ENCODE peak calls at places on chromosomes 13 and 19, in nine cellular contexts. One of them, this sample, is unnamed.

GRCh38 chr19:51743405-51743804 is 8.3 kb downstream of the FPR1 start:
- DNase-seq in RWPE1: no peak
- DNase-seq in adrenal gland: no peak
- DNase-seq in CD4-positive, alpha-beta memory T cell: no peak
- DNase-seq in dorsolateral prefrontal cortex: no peak
- DNase-seq in CD4-positive, alpha-beta T cell: no peak
- DNase-seq in esophagus squamous epithelium: no peak
- DNase-seq in mammary epithelial cell: no peak
- DNase-seq in small intestine: no peak
- DNase-seq in this sample: no peak

GRCh38 chr13:107124129-107124718 is 556.3 kb upstream of the ARGLU1 start:
- DNase-seq in RWPE1: peak
- DNase-seq in adrenal gland: no peak
- DNase-seq in CD4-positive, alpha-beta memory T cell: no peak
- DNase-seq in dorsolateral prefrontal cortex: no peak
- DNase-seq in CD4-positive, alpha-beta T cell: no peak
- DNase-seq in esophagus squamous epithelium: no peak
- DNase-seq in mammary epithelial cell: no peak
- DNase-seq in small intestine: peak
- DNase-seq in this sample: no peak

GRCh38 chr19:47436712-47437401 is 17.5 kb upstream of the MEIS3 start:
- DNase-seq in RWPE1: peak
- DNase-seq in adrenal gland: peak
- DNase-seq in CD4-positive, alpha-beta memory T cell: peak
- DNase-seq in dorsolateral prefrontal cortex: peak
- DNase-seq in CD4-positive, alpha-beta T cell: peak
- DNase-seq in esophagus squamous epithelium: no peak
- DNase-seq in mammary epithelial cell: peak
- DNase-seq in small intestine: peak
- DNase-seq in this sample: peak

GRCh38 chr19:50329146-50329925 is at the start of gene KCNC3:
- DNase-seq in RWPE1: peak
- DNase-seq in adrenal gland: peak
- DNase-seq in CD4-positive, alpha-beta memory T cell: peak
- DNase-seq in dorsolateral prefrontal cortex: peak
- DNase-seq in CD4-positive, alpha-beta T cell: peak
- DNase-seq in esophagus squamous epithelium: peak
- DNase-seq in mammary epithelial cell: peak
- DNase-seq in small intestine: peak
- DNase-seq in this sample: peak

GRCh38 chr19:19662866-19663291 is 597 bp downstream of the ATP13A1 start:
- DNase-seq in RWPE1: no peak
- DNase-seq in adrenal gland: peak
- DNase-seq in CD4-positive, alpha-beta memory T cell: no peak
- DNase-seq in dorsolateral prefrontal cortex: no peak
- DNase-seq in CD4-positive, alpha-beta T cell: no peak
- DNase-seq in esophagus squamous epithelium: no peak
- DNase-seq in mammary epithelial cell: no peak
- DNase-seq in small intestine: peak
- DNase-seq in this sample: no peak

GRCh38 chr13:33235078-33235477 is 50.5 kb downstream of the STARD13 start:
- DNase-seq in RWPE1: no peak
- DNase-seq in adrenal gland: no peak
- DNase-seq in CD4-positive, alpha-beta memory T cell: no peak
- DNase-seq in dorsolateral prefrontal cortex: no peak
- DNase-seq in CD4-positive, alpha-beta T cell: no peak
- DNase-seq in esophagus squamous epithelium: no peak
- DNase-seq in mammary epithelial cell: no peak
- DNase-seq in small intestine: no peak
- DNase-seq in this sample: no peak

GRCh38 chr19:44684892-44685847 is 13.8 kb upstream of the CEACAM16 start:
- DNase-seq in RWPE1: peak
- DNase-seq in adrenal gland: peak
- DNase-seq in CD4-positive, alpha-beta memory T cell: no peak
- DNase-seq in dorsolateral prefrontal cortex: no peak
- DNase-seq in CD4-positive, alpha-beta T cell: no peak
- DNase-seq in esophagus squamous epithelium: no peak
- DNase-seq in mammary epithelial cell: peak
- DNase-seq in small intestine: peak
- DNase-seq in this sample: no peak

GRCh38 chr19:372306-372890 is 27.8 kb upstream of the MIER2 start:
- DNase-seq in RWPE1: no peak
- DNase-seq in adrenal gland: no peak
- DNase-seq in CD4-positive, alpha-beta memory T cell: no peak
- DNase-seq in dorsolateral prefrontal cortex: peak
- DNase-seq in CD4-positive, alpha-beta T cell: no peak
- DNase-seq in esophagus squamous epithelium: no peak
- DNase-seq in mammary epithelial cell: no peak
- DNase-seq in small intestine: no peak
- DNase-seq in this sample: peak

GRCh38 chr13:21039097-21039800 is 22.1 kb downstream of the LATS2 start:
- DNase-seq in RWPE1: no peak
- DNase-seq in adrenal gland: no peak
- DNase-seq in CD4-positive, alpha-beta memory T cell: no peak
- DNase-seq in dorsolateral prefrontal cortex: no peak
- DNase-seq in CD4-positive, alpha-beta T cell: no peak
- DNase-seq in esophagus squamous epithelium: no peak
- DNase-seq in mammary epithelial cell: no peak
- DNase-seq in small intestine: no peak
- DNase-seq in this sample: no peak

DNA sequence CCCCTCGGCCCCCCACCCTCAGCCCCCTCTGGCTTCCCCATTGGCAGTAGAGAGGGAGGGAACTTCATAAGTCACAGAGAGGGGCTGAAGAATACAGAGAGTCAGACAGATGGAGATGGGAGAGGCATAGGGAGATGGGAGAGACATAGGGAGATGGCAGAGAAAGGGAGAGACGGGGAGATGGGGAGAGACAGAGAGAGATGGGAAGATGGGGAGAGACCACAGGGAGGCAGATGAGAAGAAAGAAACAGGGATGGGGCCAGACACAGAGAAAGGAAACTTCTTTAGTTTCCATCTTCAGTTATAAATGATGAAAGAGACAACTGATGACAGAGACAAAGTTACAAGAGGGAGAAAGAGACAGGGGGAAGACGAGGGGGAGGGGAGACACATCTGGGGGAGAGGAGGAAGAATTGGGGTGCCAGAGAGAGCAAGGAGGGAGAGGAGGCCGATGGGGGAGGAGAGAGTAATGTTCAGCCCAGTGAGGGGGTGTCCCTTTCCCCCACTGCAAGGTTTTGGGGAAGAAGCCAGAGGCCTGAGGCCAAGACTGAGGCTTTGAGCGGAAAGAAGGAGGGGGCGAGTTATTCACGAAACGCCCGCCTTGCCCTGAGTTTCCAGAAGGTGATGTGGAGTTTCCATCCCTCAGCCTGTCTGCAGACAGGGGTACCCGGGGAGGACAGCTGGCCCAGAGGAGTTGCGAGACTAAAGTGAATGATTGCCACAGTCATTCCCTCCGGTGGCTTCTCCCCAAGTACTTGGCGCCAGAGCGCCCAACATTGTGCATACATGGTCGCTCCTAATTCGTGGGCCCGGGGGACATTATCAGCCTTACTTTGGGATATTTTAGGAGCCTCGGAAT is 692 bp upstream of the PPAN start:
- DNase-seq in RWPE1: no peak
- DNase-seq in adrenal gland: no peak
- DNase-seq in CD4-positive, alpha-beta memory T cell: no peak
- DNase-seq in dorsolateral prefrontal cortex: no peak
- DNase-seq in CD4-positive, alpha-beta T cell: no peak
- DNase-seq in esophagus squamous epithelium: no peak
- DNase-seq in mammary epithelial cell: no peak
- DNase-seq in small intestine: no peak
- DNase-seq in this sample: no peak
- H3K27ac ChIP-seq in RWPE1: peak
- H3K27ac ChIP-seq in adrenal gland: no peak
- H3K27ac ChIP-seq in CD4-positive, alpha-beta memory T cell: peak
- H3K27ac ChIP-seq in dorsolateral prefrontal cortex: no peak
- H3K27ac ChIP-seq in CD4-positive, alpha-beta T cell: peak
- H3K27ac ChIP-seq in esophagus squamous epithelium: peak
- H3K27ac ChIP-seq in mammary epithelial cell: no peak
- H3K27ac ChIP-seq in small intestine: peak
- H3K27ac ChIP-seq in this sample: no peak

GRCh38 chr19:42269518-42270345 is 680 bp downstream of the CIC start:
- DNase-seq in RWPE1: no peak
- DNase-seq in adrenal gland: no peak
- DNase-seq in CD4-positive, alpha-beta memory T cell: no peak
- DNase-seq in dorsolateral prefrontal cortex: no peak
- DNase-seq in CD4-positive, alpha-beta T cell: no peak
- DNase-seq in esophagus squamous epithelium: no peak
- DNase-seq in mammary epithelial cell: no peak
- DNase-seq in small intestine: no peak
- DNase-seq in this sample: no peak
- H3K27ac ChIP-seq in RWPE1: peak
- H3K27ac ChIP-seq in adrenal gland: peak
- H3K27ac ChIP-seq in CD4-positive, alpha-beta memory T cell: peak
- H3K27ac ChIP-seq in dorsolateral prefrontal cortex: peak
- H3K27ac ChIP-seq in CD4-positive, alpha-beta T cell: peak
- H3K27ac ChIP-seq in esophagus squamous epithelium: peak
- H3K27ac ChIP-seq in mammary epithelial cell: peak
- H3K27ac ChIP-seq in small intestine: peak
- H3K27ac ChIP-seq in this sample: peak

DNA sequence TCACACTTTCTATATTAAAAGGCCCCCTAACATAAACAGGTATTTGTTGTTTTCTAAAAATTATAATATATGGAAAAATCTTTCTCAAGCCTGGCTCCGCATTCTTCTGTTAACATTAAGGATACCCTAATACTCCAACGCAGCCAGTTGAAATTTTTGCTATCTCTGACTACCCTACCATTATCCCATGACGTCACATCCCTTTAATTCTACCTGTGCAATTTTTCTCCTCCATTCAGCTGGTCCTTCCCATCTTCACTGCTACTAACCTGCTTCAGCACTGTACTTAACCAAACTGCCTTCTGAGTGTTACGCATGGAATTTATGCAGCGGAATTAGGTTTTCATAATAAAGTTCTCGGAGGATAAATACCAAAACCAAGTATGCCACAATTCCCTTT is 1.0 kb downstream of the MRPS31 start:
- DNase-seq in RWPE1: no peak
- DNase-seq in adrenal gland: no peak
- DNase-seq in CD4-positive, alpha-beta memory T cell: no peak
- DNase-seq in dorsolateral prefrontal cortex: no peak
- DNase-seq in CD4-positive, alpha-beta T cell: no peak
- DNase-seq in esophagus squamous epithelium: no peak
- DNase-seq in mammary epithelial cell: no peak
- DNase-seq in small intestine: no peak
- DNase-seq in this sample: no peak
- H3K27ac ChIP-seq in RWPE1: no peak
- H3K27ac ChIP-seq in adrenal gland: peak
- H3K27ac ChIP-seq in CD4-positive, alpha-beta memory T cell: peak
- H3K27ac ChIP-seq in dorsolateral prefrontal cortex: no peak
- H3K27ac ChIP-seq in CD4-positive, alpha-beta T cell: peak
- H3K27ac ChIP-seq in esophagus squamous epithelium: peak
- H3K27ac ChIP-seq in mammary epithelial cell: peak
- H3K27ac ChIP-seq in small intestine: no peak
- H3K27ac ChIP-seq in this sample: peak

GRCh38 chr19:22784051-22784450 is at the start of gene ZNF99:
- DNase-seq in RWPE1: no peak
- DNase-seq in adrenal gland: peak
- DNase-seq in CD4-positive, alpha-beta memory T cell: no peak
- DNase-seq in dorsolateral prefrontal cortex: peak
- DNase-seq in CD4-positive, alpha-beta T cell: no peak
- DNase-seq in esophagus squamous epithelium: no peak
- DNase-seq in mammary epithelial cell: no peak
- DNase-seq in small intestine: no peak
- DNase-seq in this sample: peak
- H3K27ac ChIP-seq in RWPE1: no peak
- H3K27ac ChIP-seq in adrenal gland: no peak
- H3K27ac ChIP-seq in CD4-positive, alpha-beta memory T cell: no peak
- H3K27ac ChIP-seq in dorsolateral prefrontal cortex: no peak
- H3K27ac ChIP-seq in CD4-positive, alpha-beta T cell: no peak
- H3K27ac ChIP-seq in esophagus squamous epithelium: no peak
- H3K27ac ChIP-seq in mammary epithelial cell: no peak
- H3K27ac ChIP-seq in small intestine: peak
- H3K27ac ChIP-seq in this sample: no peak